ENCODE peak calls at places on chromosomes 3 and 15, in five cellular contexts. One of them, this sample, is unnamed. For H3K4me1, the result is how much of the 10 kb centered on the place peaks cover.

GRCh38 chr15:93428135-93428534 is 339.1 kb upstream of the RGMA start:
- DNase-seq in esophagus muscularis mucosa: peak
- DNase-seq in right lobe of liver: no peak
- DNase-seq in testis: no peak
- DNase-seq in body of pancreas: no peak
- DNase-seq in this sample: no peak

GRCh38 chr3:104982130-104982529 is 384.6 kb upstream of the ALCAM start:
- DNase-seq in esophagus muscularis mucosa: no peak
- DNase-seq in right lobe of liver: no peak
- DNase-seq in testis: no peak
- DNase-seq in body of pancreas: no peak
- DNase-seq in this sample: no peak

GRCh38 chr15:82543155-82543554 is 2.9 kb upstream of the RPS17 start:
- DNase-seq in esophagus muscularis mucosa: no peak
- DNase-seq in right lobe of liver: no peak
- DNase-seq in testis: no peak
- DNase-seq in body of pancreas: no peak
- DNase-seq in this sample: no peak

GRCh38 chr3:176469694-176470205 is 727.5 kb downstream of the TBL1XR1 start:
- DNase-seq in esophagus muscularis mucosa: no peak
- DNase-seq in right lobe of liver: no peak
- DNase-seq in testis: no peak
- DNase-seq in body of pancreas: no peak
- DNase-seq in this sample: no peak

GRCh38 chr15:62887113-62887570 is 155.4 kb upstream of the TPM1 start:
- DNase-seq in esophagus muscularis mucosa: no peak
- DNase-seq in right lobe of liver: no peak
- DNase-seq in testis: no peak
- DNase-seq in body of pancreas: no peak
- DNase-seq in this sample: no peak

GRCh38 chr15:67296684-67297083 is 42.1 kb downstream of the IQCH start:
- DNase-seq in esophagus muscularis mucosa: no peak
- DNase-seq in right lobe of liver: no peak
- DNase-seq in testis: no peak
- DNase-seq in body of pancreas: no peak
- DNase-seq in this sample: no peak

GRCh38 chr15:40248006-40248783 is 9.3 kb downstream of the PAK6 start:
- DNase-seq in esophagus muscularis mucosa: no peak
- DNase-seq in right lobe of liver: peak
- DNase-seq in testis: no peak
- DNase-seq in body of pancreas: no peak
- DNase-seq in this sample: no peak

GRCh38 chr3:108223928-108224327 is 1.7 kb upstream of the IFT57 start:
- DNase-seq in esophagus muscularis mucosa: no peak
- DNase-seq in right lobe of liver: no peak
- DNase-seq in testis: no peak
- DNase-seq in body of pancreas: no peak
- DNase-seq in this sample: no peak

GRCh38 chr15:32828507-32829186 is 110.8 kb downstream of the GREM1 start:
- DNase-seq in esophagus muscularis mucosa: no peak
- DNase-seq in right lobe of liver: no peak
- DNase-seq in testis: no peak
- DNase-seq in body of pancreas: no peak
- DNase-seq in this sample: no peak

GRCh38 chr3:195015021-195015420 is 255.9 kb downstream of the XXYLT1 start:
- DNase-seq in esophagus muscularis mucosa: no peak
- DNase-seq in right lobe of liver: no peak
- DNase-seq in testis: no peak
- DNase-seq in body of pancreas: no peak
- DNase-seq in this sample: no peak

GRCh38 chr3:154334973-154335420 is 10.7 kb upstream of the DHX36 start:
- DNase-seq in esophagus muscularis mucosa: no peak
- DNase-seq in right lobe of liver: no peak
- DNase-seq in testis: no peak
- DNase-seq in body of pancreas: no peak
- DNase-seq in this sample: no peak

GRCh38 chr3:133691410-133692107 is 29.8 kb upstream of the TOPBP1 start:
- DNase-seq in esophagus muscularis mucosa: no peak
- DNase-seq in right lobe of liver: no peak
- DNase-seq in testis: no peak
- DNase-seq in body of pancreas: no peak
- DNase-seq in this sample: no peak

GRCh38 chr3:110414851-110415250 is 656.8 kb upstream of the NECTIN3 start:
- DNase-seq in esophagus muscularis mucosa: no peak
- DNase-seq in right lobe of liver: no peak
- DNase-seq in testis: no peak
- DNase-seq in body of pancreas: no peak
- DNase-seq in this sample: no peak

GRCh38 chr3:79419222-79419621 is 348.6 kb downstream of the ROBO1 start:
- DNase-seq in esophagus muscularis mucosa: no peak
- DNase-seq in right lobe of liver: no peak
- DNase-seq in testis: no peak
- DNase-seq in body of pancreas: no peak
- DNase-seq in this sample: no peak

GRCh38 chr3:179391906-179392305 is 44.4 kb downstream of the MFN1 start:
- DNase-seq in esophagus muscularis mucosa: no peak
- DNase-seq in right lobe of liver: no peak
- DNase-seq in testis: no peak
- DNase-seq in body of pancreas: no peak
- DNase-seq in this sample: no peak

GRCh38 chr15:55403531-55403930 is 4.6 kb downstream of the CCPG1 start:
- DNase-seq in esophagus muscularis mucosa: no peak
- DNase-seq in right lobe of liver: no peak
- DNase-seq in testis: no peak
- DNase-seq in body of pancreas: no peak
- DNase-seq in this sample: no peak

GRCh38 chr3:126349071-126349470 is 8.1 kb downstream of the KLF15 start:
- DNase-seq in esophagus muscularis mucosa: no peak
- DNase-seq in right lobe of liver: no peak
- DNase-seq in testis: peak
- DNase-seq in body of pancreas: no peak
- DNase-seq in this sample: no peak

GRCh38 chr3:158105124-158105709 is 1.0 kb downstream of the SHOX2 start:
- DNase-seq in esophagus muscularis mucosa: no peak
- DNase-seq in right lobe of liver: peak
- DNase-seq in testis: no peak
- DNase-seq in body of pancreas: no peak
- DNase-seq in this sample: no peak

GRCh38 chr3:49032646-49033304 is 3.6 kb upstream of the IMPDH2 start:
- DNase-seq in esophagus muscularis mucosa: no peak
- DNase-seq in right lobe of liver: no peak
- DNase-seq in testis: no peak
- DNase-seq in body of pancreas: no peak
- DNase-seq in this sample: no peak

GRCh38 chr3:129501630-129502029 is 26.8 kb upstream of the RHO start:
- DNase-seq in esophagus muscularis mucosa: no peak
- DNase-seq in right lobe of liver: no peak
- DNase-seq in testis: no peak
- DNase-seq in body of pancreas: no peak
- DNase-seq in this sample: no peak

GRCh38 chr3:50615190-50615589 is 1.8 kb upstream of the MAPKAPK3 start:
- DNase-seq in esophagus muscularis mucosa: no peak
- DNase-seq in right lobe of liver: no peak
- DNase-seq in testis: no peak
- DNase-seq in body of pancreas: no peak
- DNase-seq in this sample: no peak

GRCh38 chr3:152413244-152413643 is 144.5 kb downstream of the MBNL1 start:
- DNase-seq in esophagus muscularis mucosa: no peak
- DNase-seq in right lobe of liver: no peak
- DNase-seq in testis: no peak
- DNase-seq in body of pancreas: no peak
- DNase-seq in this sample: no peak

GRCh38 chr3:51718547-51719412 is 11.9 kb downstream of the GRM2 start:
- DNase-seq in esophagus muscularis mucosa: peak
- DNase-seq in right lobe of liver: peak
- DNase-seq in testis: peak
- DNase-seq in body of pancreas: peak
- DNase-seq in this sample: peak

GRCh38 chr15:70475921-70476320 is 287.4 kb downstream of the UACA start:
- DNase-seq in esophagus muscularis mucosa: no peak
- DNase-seq in right lobe of liver: no peak
- DNase-seq in testis: no peak
- DNase-seq in body of pancreas: no peak
- DNase-seq in this sample: no peak

GRCh38 chr3:128004661-128005060 is 47.6 kb upstream of the SEC61A1 start:
- DNase-seq in esophagus muscularis mucosa: no peak
- DNase-seq in right lobe of liver: peak
- DNase-seq in testis: no peak
- DNase-seq in body of pancreas: no peak
- DNase-seq in this sample: no peak

GRCh38 chr3:189383630-189384029 is 211.9 kb downstream of the TPRG1 start:
- DNase-seq in esophagus muscularis mucosa: no peak
- DNase-seq in right lobe of liver: no peak
- DNase-seq in testis: no peak
- DNase-seq in body of pancreas: no peak
- DNase-seq in this sample: no peak

GRCh38 chr3:54120657-54121403 is 1.5 kb upstream of the CACNA2D3 start:
- DNase-seq in esophagus muscularis mucosa: peak
- DNase-seq in right lobe of liver: no peak
- DNase-seq in testis: peak
- DNase-seq in body of pancreas: no peak
- DNase-seq in this sample: peak

GRCh38 chr3:49673715-49674490 is at the start of gene APEH:
- DNase-seq in esophagus muscularis mucosa: peak
- DNase-seq in right lobe of liver: peak
- DNase-seq in testis: peak
- DNase-seq in body of pancreas: peak
- DNase-seq in this sample: peak

GRCh38 chr3:141812091-141812490 is 48.9 kb downstream of the GRK7 start:
- DNase-seq in esophagus muscularis mucosa: no peak
- DNase-seq in right lobe of liver: no peak
- DNase-seq in testis: no peak
- DNase-seq in body of pancreas: no peak
- DNase-seq in this sample: no peak

GRCh38 chr3:9104121-9104520 is 140.8 kb upstream of the RAD18 start:
- DNase-seq in esophagus muscularis mucosa: no peak
- DNase-seq in right lobe of liver: no peak
- DNase-seq in testis: no peak
- DNase-seq in body of pancreas: no peak
- DNase-seq in this sample: no peak

GRCh38 chr3:31448035-31448881 is 84.5 kb upstream of the STT3B start:
- DNase-seq in esophagus muscularis mucosa: no peak
- DNase-seq in right lobe of liver: peak
- DNase-seq in testis: peak
- DNase-seq in body of pancreas: peak
- DNase-seq in this sample: peak

GRCh38 chr3:104521606-104522336 is 844.9 kb upstream of the ALCAM start:
- DNase-seq in esophagus muscularis mucosa: no peak
- DNase-seq in right lobe of liver: no peak
- DNase-seq in testis: no peak
- DNase-seq in body of pancreas: no peak
- DNase-seq in this sample: no peak

GRCh38 chr15:61598655-61599054 is 369.6 kb upstream of the RORA start:
- DNase-seq in esophagus muscularis mucosa: no peak
- DNase-seq in right lobe of liver: no peak
- DNase-seq in testis: no peak
- DNase-seq in body of pancreas: no peak
- DNase-seq in this sample: peak

GRCh38 chr3:52784931-52785590 is 7.7 kb downstream of the ITIH1 start:
- DNase-seq in esophagus muscularis mucosa: no peak
- DNase-seq in right lobe of liver: no peak
- DNase-seq in testis: no peak
- DNase-seq in body of pancreas: peak
- DNase-seq in this sample: no peak

GRCh38 chr3:10286596-10287295 is 6.0 kb downstream of the GHRL start:
- DNase-seq in esophagus muscularis mucosa: no peak
- DNase-seq in right lobe of liver: no peak
- DNase-seq in testis: peak
- DNase-seq in body of pancreas: peak
- DNase-seq in this sample: peak

DNA sequence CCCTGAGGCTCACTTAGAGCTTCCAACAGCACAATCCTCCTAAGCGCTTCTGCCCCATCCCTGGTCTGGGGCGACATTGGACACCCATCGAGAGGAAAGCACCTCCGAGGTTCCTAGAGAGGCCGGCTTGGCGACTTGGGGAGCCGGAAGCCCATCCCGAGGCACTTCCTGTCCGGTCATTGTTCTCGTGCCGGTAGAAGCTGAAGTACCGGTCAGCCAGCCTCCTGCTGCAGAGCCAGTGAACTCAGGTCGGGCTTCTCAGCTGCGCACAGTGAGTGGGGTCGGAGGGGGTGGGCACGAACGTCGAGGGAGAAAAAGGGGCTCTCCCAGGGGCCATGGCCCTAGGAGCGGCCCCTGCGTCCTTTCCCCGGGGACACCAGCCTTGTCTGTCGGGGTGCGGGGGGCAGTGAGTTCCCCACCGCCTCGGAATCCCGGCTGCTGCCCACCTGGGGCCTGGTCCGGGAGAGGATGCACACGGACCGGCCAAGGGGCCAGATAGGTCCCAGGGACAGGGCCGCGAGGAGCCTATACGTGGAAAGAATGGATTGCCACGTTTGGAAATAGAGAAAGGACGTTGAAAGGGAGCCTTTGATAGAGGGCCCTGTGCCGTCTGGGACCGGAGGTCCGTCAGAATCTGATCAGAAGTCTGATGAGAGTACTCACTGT is at the start of gene ZNF35:
- DNase-seq in esophagus muscularis mucosa: peak
- DNase-seq in right lobe of liver: peak
- DNase-seq in testis: peak
- DNase-seq in body of pancreas: peak
- DNase-seq in this sample: peak
- TF ChIP-seq POLR2A in esophagus muscularis mucosa: no peak
- TF ChIP-seq POLR2A in right lobe of liver: no peak
- TF ChIP-seq POLR2A in testis: no peak
- TF ChIP-seq POLR2A in body of pancreas: peak
- TF ChIP-seq POLR2A in this sample: no peak

GRCh38 chr3:170553788-170554620 is 31.9 kb downstream of the SLC7A14 start:
- DNase-seq in esophagus muscularis mucosa: peak
- DNase-seq in right lobe of liver: no peak
- DNase-seq in testis: no peak
- DNase-seq in body of pancreas: no peak
- DNase-seq in this sample: no peak
- TF ChIP-seq CTCF in esophagus muscularis mucosa: no peak
- TF ChIP-seq CTCF in right lobe of liver: peak
- TF ChIP-seq CTCF in testis: no peak
- TF ChIP-seq CTCF in body of pancreas: no peak
- TF ChIP-seq CTCF in this sample: no peak

DNA sequence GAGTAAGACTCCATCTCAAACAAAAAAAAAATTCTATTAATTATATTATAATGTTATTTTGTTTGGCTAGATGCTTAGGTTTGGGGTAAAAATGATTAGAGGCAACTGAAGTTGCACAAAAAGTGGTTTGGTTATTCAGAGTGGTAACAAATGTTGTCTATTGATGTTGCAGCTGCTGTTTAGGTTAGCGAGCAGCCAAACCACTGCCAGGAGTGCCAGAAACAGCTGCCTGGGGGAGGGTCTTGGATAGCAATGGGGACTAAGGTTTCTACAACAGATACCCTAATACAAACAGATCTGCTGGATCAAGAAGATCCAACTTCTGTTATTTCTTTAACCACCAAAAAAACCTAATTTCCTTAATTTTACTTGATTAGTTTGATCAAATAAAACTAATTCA is 26.6 kb downstream of the BTLA start:
- DNase-seq in esophagus muscularis mucosa: no peak
- DNase-seq in right lobe of liver: no peak
- DNase-seq in testis: no peak
- DNase-seq in body of pancreas: no peak
- DNase-seq in this sample: no peak
- H3K4me1 ChIP-seq in esophagus muscularis mucosa: under half
- H3K4me1 ChIP-seq in right lobe of liver: under half
- H3K4me1 ChIP-seq in testis: under half
- H3K4me1 ChIP-seq in body of pancreas: under half
- H3K4me1 ChIP-seq in this sample: under half

GRCh38 chr3:187046033-187046432 is 93.3 kb downstream of the RPL39L start:
- DNase-seq in esophagus muscularis mucosa: no peak
- DNase-seq in right lobe of liver: no peak
- DNase-seq in testis: no peak
- DNase-seq in body of pancreas: no peak
- DNase-seq in this sample: no peak
- TF ChIP-seq POLR2A in esophagus muscularis mucosa: no peak
- TF ChIP-seq POLR2A in right lobe of liver: no peak
- TF ChIP-seq POLR2A in testis: no peak
- TF ChIP-seq POLR2A in body of pancreas: no peak
- TF ChIP-seq POLR2A in this sample: no peak